ENCODE peak calls at places on chromosome 19, in nine cellular contexts. Y, P, X, M, H, U, N, T and R are unnamed samples.

GRCh38 chr19:3099347-3100145 is 5.4 kb downstream of the GNA11 start:
- DNase-seq in Y (no peak), U (no peak), N (no peak), M (no peak), T (no peak), H (no peak), P (no peak), X (no peak), R (no peak)

GRCh38 chr19:13117176-13117771 is 734 bp upstream of the TRMT1 start:
- DNase-seq in T (no peak), P (no peak), N (no peak), Y (no peak), U (no peak), M (no peak), H (no peak), X (no peak), R (no peak)

GRCh38 chr19:19026299-19026971 is 6.9 kb downstream of the SUGP2 start:
- DNase-seq in T (peak), X (no peak), H (no peak), N (no peak), Y (no peak), P (no peak), U (no peak), M (peak), R (no peak)

GRCh38 chr19:38043649-38044144 is 136.7 kb downstream of the SIPA1L3 start:
- DNase-seq in H (no peak), N (no peak), T (no peak), Y (no peak), U (no peak), X (no peak), M (no peak), P (no peak), R (no peak)

GRCh38 chr19:15098505-15098904 is 8.7 kb upstream of the SYDE1 start:
- DNase-seq in X (no peak), P (no peak), T (no peak), H (no peak), U (no peak), M (no peak), Y (no peak), N (no peak), R (no peak)

GRCh38 chr19:41223431-41224234 is 4.6 kb downstream of the AXL start:
- DNase-seq in H (no peak), N (no peak), Y (no peak), U (peak), T (no peak), P (no peak), X (peak), M (no peak), R (no peak)

GRCh38 chr19:29944415-29945012 is 2.5 kb downstream of the URI1 start:
- DNase-seq in U (no peak), Y (no peak), X (no peak), P (no peak), M (no peak), H (no peak), T (no peak), N (no peak), R (no peak)

GRCh38 chr19:49151339-49152217 is 3.6 kb downstream of the HRC start:
- DNase-seq in H (peak), Y (no peak), P (no peak), X (peak), M (peak), N (peak), U (peak), T (peak), R (peak)

GRCh38 chr19:17001603-17002183 is 24.9 kb downstream of the CPAMD8 start:
- DNase-seq in M (peak), T (no peak), U (no peak), P (no peak), Y (no peak), H (no peak), X (no peak), N (peak), R (no peak)

GRCh38 chr19:38944981-38945506 is 14.3 kb downstream of the MRPS12 start:
- DNase-seq in N (no peak), H (no peak), X (no peak), T (no peak), P (no peak), M (no peak), U (no peak), Y (no peak), R (no peak)

GRCh38 chr19:6464070-6464873 is at the start of gene CRB3:
- DNase-seq in M (peak), X (no peak), H (no peak), P (no peak), U (peak), N (peak), Y (no peak), T (peak), R (peak)

GRCh38 chr19:55117063-55117635 is 288 bp downstream of the PPP1R12C start:
- DNase-seq in Y (no peak), T (peak), H (peak), P (no peak), X (peak), N (peak), U (no peak), M (no peak), R (no peak)

GRCh38 chr19:3942790-3943409 is 10.0 kb downstream of the NMRK2 start:
- DNase-seq in T (no peak), M (no peak), Y (no peak), N (no peak), H (no peak), X (peak), U (no peak), P (no peak), R (no peak)

GRCh38 chr19:50968709-50969412 is 530 bp downstream of the KLK6 start:
- DNase-seq in Y (no peak), H (no peak), M (no peak), P (no peak), T (no peak), N (no peak), U (no peak), X (no peak), R (no peak)

GRCh38 chr19:54477650-54478049 is 4.6 kb upstream of the CDC42EP5 start:
- DNase-seq in P (no peak), X (no peak), U (no peak), Y (no peak), H (no peak), M (peak), N (no peak), T (no peak), R (peak)

GRCh38 chr19:3403489-3404323 is 37.3 kb downstream of the NFIC start:
- DNase-seq in N (no peak), U (no peak), M (peak), H (no peak), P (no peak), Y (no peak), T (peak), X (peak), R (peak)

GRCh38 chr19:50190439-50190891 is 13.0 kb upstream of the MYH14 start:
- DNase-seq in M (peak), U (no peak), T (no peak), N (no peak), X (no peak), H (no peak), Y (no peak), P (peak), R (no peak)

GRCh38 chr19:51546650-51547396 is 15.4 kb upstream of the SIGLEC6 start:
- DNase-seq in U (no peak), P (peak), M (no peak), T (no peak), N (peak), Y (no peak), X (no peak), H (no peak), R (no peak)